ENCODE peak calls at places on chromosomes 1 and 21, in four cellular contexts. S, M, I and T are unnamed samples.

GRCh38 chr1:6473974-6474814 is 8.2 kb upstream of the TNFRSF25 start:
- DNase-seq in S (no peak), M (no peak), I (peak; percentile 91), T (no peak)

GRCh38 chr1:222165625-222166024 is 382.3 kb downstream of the HHIPL2 start:
- DNase-seq in S (no peak), M (no peak), I (no peak), T (no peak)

GRCh38 chr1:166969074-166969677 is 6.2 kb downstream of the ILDR2 start:
- DNase-seq in S (no peak), M (no peak), I (no peak), T (no peak)

GRCh38 chr1:39105841-39106765 is 80.0 kb downstream of the NDUFS5 start:
- DNase-seq in S (peak; percentile 82), M (no peak), I (peak; percentile 48), T (peak; percentile 40)

GRCh38 chr1:177170756-177171535 is at the start of gene BRINP2:
- DNase-seq in S (peak; percentile 85), M (peak; percentile 46), I (peak; percentile 5), T (peak; percentile 94)

GRCh38 chr1:240876071-240876470 is 264.1 kb upstream of the GREM2 start:
- DNase-seq in S (peak; percentile 59), M (no peak), I (no peak), T (no peak)

GRCh38 chr1:199084293-199084692 is 445.5 kb downstream of the PTPRC start:
- DNase-seq in S (peak; percentile 13), M (no peak), I (no peak), T (no peak)

GRCh38 chr21:18673789-18674188 is 270.2 kb upstream of the TMPRSS15 start:
- DNase-seq in S (no peak), M (no peak), I (no peak), T (no peak)

GRCh38 chr1:43366601-43367025 is 1.2 kb downstream of the ELOVL1 start:
- DNase-seq in S (peak; percentile 52), M (no peak), I (no peak), T (no peak)

GRCh38 chr21:35259452-35259851 is 210.3 kb upstream of the RUNX1 start:
- DNase-seq in S (peak; percentile 15), M (no peak), I (no peak), T (no peak)

GRCh38 chr1:196115641-196116040 is 492.6 kb downstream of the KCNT2 start:
- DNase-seq in S (peak; percentile 55), M (no peak), I (peak; percentile 28), T (no peak)

GRCh38 chr1:246573481-246573880 is 7.2 kb downstream of the CNST start:
- DNase-seq in S (no peak), M (no peak), I (no peak), T (no peak)

GRCh38 chr1:203860396-203860951 is 925 bp upstream of the SNRPE start:
- DNase-seq in S (no peak), M (no peak), I (peak; percentile 24), T (peak; percentile 34)

GRCh38 chr1:94602312-94602711 is 60.8 kb upstream of the F3 start:
- DNase-seq in S (no peak), M (no peak), I (no peak), T (no peak)
- H2BK120ac ChIP-seq in S (no peak overlapping the region), M (no peak overlapping the region), I (peak overlapping the region; percentile 53), T (no peak overlapping the region)

GRCh38 chr21:36338975-36339374 is 19.0 kb downstream of the MORC3 start:
- DNase-seq in S (peak; percentile 12), M (no peak), I (peak; percentile 66), T (no peak)
- H3K79me2 ChIP-seq in S (peaks cover 6% of the 10 kb centered on the region), M (no peaks in the 10 kb centered on the region), I (no peaks in the 10 kb centered on the region), T (no peaks in the 10 kb centered on the region)

GRCh38 chr1:212646588-212646987 is 38.0 kb downstream of the ATF3 start:
- DNase-seq in S (no peak), M (no peak), I (peak; percentile 64), T (no peak)
- H2BK120ac ChIP-seq in S (no peak overlapping the region), M (no peak overlapping the region), I (no peak overlapping the region), T (no peak overlapping the region)

GRCh38 chr21:34091607-34092006 is 18.2 kb downstream of the MRPS6 start:
- DNase-seq in S (peak; percentile 26), M (no peak), I (peak; percentile 24), T (no peak)

GRCh38 chr21:34093083-34093482 is 19.7 kb downstream of the MRPS6 start:
- DNase-seq in S (no peak), M (no peak), I (no peak), T (no peak)

GRCh38 chr21:34091032-34091431 is 17.7 kb downstream of the MRPS6 start:
- DNase-seq in S (no peak), M (no peak), I (no peak), T (no peak)

GRCh38 chr21:34094949-34095348 is 21.6 kb downstream of the MRPS6 start:
- DNase-seq in S (no peak), M (no peak), I (no peak), T (no peak)

DNA sequence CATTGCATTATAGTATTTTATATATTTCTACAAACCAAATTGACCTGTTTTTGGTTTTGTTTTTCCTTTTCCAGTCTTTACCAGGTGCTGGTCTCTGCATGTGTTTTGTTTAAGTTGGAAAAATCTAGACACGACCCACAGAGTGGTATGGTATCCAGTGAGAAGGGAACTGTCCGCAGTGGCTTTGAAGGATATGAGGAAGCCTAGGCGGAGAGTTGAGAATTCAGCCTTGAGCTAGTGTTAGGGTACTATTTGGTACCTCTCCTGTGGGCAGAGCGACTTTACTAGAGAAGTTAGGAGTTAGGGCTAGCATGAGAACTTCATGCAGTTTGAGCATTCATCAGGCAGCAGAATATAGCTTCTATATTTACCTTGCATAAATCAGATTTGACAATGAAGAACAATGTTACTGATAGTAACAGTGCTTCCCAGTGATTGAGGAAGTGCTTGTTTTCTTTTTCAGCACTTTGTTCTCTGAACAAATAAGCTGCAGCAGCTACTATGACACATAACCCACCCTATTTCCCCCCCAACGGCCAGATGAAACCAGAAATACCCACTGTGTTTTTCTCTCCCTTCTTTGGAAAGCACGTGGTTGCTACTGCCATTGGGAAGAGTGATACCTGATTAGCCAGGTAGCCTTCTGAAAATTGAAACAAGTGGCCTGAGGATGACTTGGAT is 19.0 kb downstream of the MRPS6 start:
- DNase-seq in S (no peak), M (no peak), I (no peak), T (no peak)
- H3K79me2 ChIP-seq in S (peaks cover 68% of the 10 kb centered on the region), M (peaks cover 13% of the 10 kb centered on the region), I (peaks cover 2% of the 10 kb centered on the region), T (peaks cover 26% of the 10 kb centered on the region)

GRCh38 chr1:89808429-89809117 is 12.3 kb upstream of the LRRC8D start:
- DNase-seq in S (peak; percentile 96), M (no peak), I (peak; percentile 82), T (peak; percentile 55)
- H2BK120ac ChIP-seq in S (no peak overlapping the region), M (no peak overlapping the region), I (peak overlapping the region; percentile 28), T (no peak overlapping the region)

GRCh38 chr1:145995964-145996432 is 381 bp downstream of the TXNIP start:
- DNase-seq in S (no peak), M (no peak), I (no peak), T (no peak)
- H3K79me2 ChIP-seq in S (no peaks in the 10 kb centered on the region), M (peaks cover 4% of the 10 kb centered on the region), I (no peaks in the 10 kb centered on the region), T (peaks cover 3% of the 10 kb centered on the region)

GRCh38 chr1:2985121-2985561 is 36.1 kb upstream of the ACTRT2 start:
- DNase-seq in S (peak; percentile 4), M (no peak), I (no peak), T (no peak)

GRCh38 chr1:2988256-2988655 is 33.0 kb upstream of the ACTRT2 start:
- DNase-seq in S (no peak), M (no peak), I (no peak), T (no peak)

GRCh38 chr1:2985694-2986548 is 35.3 kb upstream of the ACTRT2 start:
- DNase-seq in S (no peak), M (no peak), I (no peak), T (no peak)

GRCh38 chr1:2987773-2988172 is 33.5 kb upstream of the ACTRT2 start:
- DNase-seq in S (no peak), M (no peak), I (no peak), T (no peak)

DNA sequence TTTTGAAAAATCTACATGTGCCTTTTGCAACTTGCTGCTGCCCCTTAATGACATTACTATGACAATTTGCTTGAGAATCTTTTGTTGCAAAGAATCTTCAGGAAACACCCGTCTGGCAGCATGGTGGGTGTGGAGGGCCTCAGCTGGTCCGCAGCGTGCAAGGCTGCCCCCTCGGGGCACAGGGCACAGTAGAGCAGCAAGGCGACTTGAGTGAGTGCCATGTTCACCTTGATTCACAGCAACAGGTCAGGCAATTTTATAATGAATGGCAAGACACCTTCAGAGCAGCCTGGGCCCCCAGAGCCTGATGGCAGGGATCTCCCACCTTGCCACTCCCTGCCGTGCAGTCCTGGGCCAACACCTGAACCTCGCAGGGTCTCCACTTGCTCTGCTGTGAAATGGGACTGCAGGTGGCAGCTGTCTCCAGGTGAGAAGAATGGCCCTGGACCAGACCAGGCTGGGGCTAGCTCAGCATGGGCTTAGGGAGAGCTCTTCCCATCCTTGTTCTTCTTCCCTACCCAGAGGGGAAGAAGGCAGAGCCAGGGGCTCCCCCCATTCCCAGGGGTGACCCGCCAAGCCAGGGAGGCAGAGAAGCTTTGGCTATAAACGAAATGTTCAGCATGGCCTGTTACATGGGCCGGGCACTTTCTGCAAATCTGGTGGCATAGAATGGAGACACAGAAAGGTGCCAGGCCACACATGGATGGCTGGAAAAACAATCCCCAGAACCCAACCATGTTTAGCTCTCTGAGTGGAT is 34.5 kb upstream of the ACTRT2 start:
- DNase-seq in S (no peak), M (no peak), I (no peak), T (no peak)
- H2BK120ac ChIP-seq in S (no peak overlapping the region), M (no peak overlapping the region), I (no peak overlapping the region), T (no peak overlapping the region)

GRCh38 chr1:20597650-20598049 is 8.8 kb downstream of the CDA start:
- DNase-seq in S (no peak), M (no peak), I (no peak), T (no peak)
- H3K79me2 ChIP-seq in S (no peaks in the 10 kb centered on the region), M (no peaks in the 10 kb centered on the region), I (no peaks in the 10 kb centered on the region), T (peaks cover 2% of the 10 kb centered on the region)

GRCh38 chr1:201505505-201505893 is 1.4 kb downstream of the CSRP1 start:
- DNase-seq in S (peak; percentile 76), M (no peak), I (no peak), T (peak; percentile 49)

GRCh38 chr1:201506573-201507567 is at the start of gene CSRP1:
- DNase-seq in S (peak; percentile 76), M (no peak), I (peak; percentile 84), T (peak; percentile 48)

GRCh38 chr1:201504799-201505504 is 2.0 kb downstream of the CSRP1 start:
- DNase-seq in S (no peak), M (no peak), I (no peak), T (no peak)

GRCh38 chr1:201504179-201504631 is 2.7 kb downstream of the CSRP1 start:
- DNase-seq in S (no peak), M (no peak), I (peak; percentile 62), T (no peak)

GRCh38 chr1:201506092-201506491 is 831 bp downstream of the CSRP1 start:
- DNase-seq in S (no peak), M (no peak), I (no peak), T (no peak)
- H2BK120ac ChIP-seq in S (no peak overlapping the region), M (no peak overlapping the region), I (peak overlapping the region; percentile 95), T (no peak overlapping the region)

GRCh38 chr1:74340656-74341055 is 105.5 kb downstream of the TNNI3K start:
- DNase-seq in S (no peak), M (no peak), I (no peak), T (no peak)

GRCh38 chr1:74344396-74344795 is 109.2 kb downstream of the TNNI3K start:
- DNase-seq in S (no peak), M (no peak), I (peak; percentile 35), T (no peak)

GRCh38 chr1:74343191-74343590 is 108.0 kb downstream of the TNNI3K start:
- DNase-seq in S (peak; percentile 56), M (no peak), I (no peak), T (peak; percentile 36)

GRCh38 chr1:74341702-74342339 is 106.6 kb downstream of the TNNI3K start:
- DNase-seq in S (no peak), M (no peak), I (no peak), T (no peak)
- H3K79me2 ChIP-seq in S (no peaks in the 10 kb centered on the region), M (no peaks in the 10 kb centered on the region), I (no peaks in the 10 kb centered on the region), T (no peaks in the 10 kb centered on the region)